ENCODE peak calls at places on chromosomes 5 and 9, in ten cellular contexts. One of them, this sample, is unnamed.

GRCh38 chr9:109781086-109781485 is 1.1 kb downstream of the PALM2AKAP2 start:
- DNase-seq in globus pallidus: no peak
- DNase-seq in brain pericyte: no peak
- DNase-seq in epithelial cell of esophagus: no peak
- DNase-seq in DMS153: no peak
- DNase-seq in germinal center: no peak
- DNase-seq in GM12864: no peak
- DNase-seq in aorta: no peak
- DNase-seq in amygdala: no peak
- DNase-seq in stimulated activated CD8-positive, alpha-beta memory T cell treated with anti-CD3 and anti-CD28 coated beads, Interleukin-2, amount 100 ng/mL, for 1 hour: no peak
- DNase-seq in this sample: no peak

GRCh38 chr5:62783374-62784057 is 204.9 kb downstream of the LRRC70 start:
- DNase-seq in globus pallidus: peak; percentile 61
- DNase-seq in brain pericyte: no peak
- DNase-seq in epithelial cell of esophagus: no peak
- DNase-seq in DMS153: no peak
- DNase-seq in germinal center: no peak
- DNase-seq in GM12864: no peak
- DNase-seq in aorta: no peak
- DNase-seq in amygdala: peak; percentile 17
- DNase-seq in stimulated activated CD8-positive, alpha-beta memory T cell treated with anti-CD3 and anti-CD28 coated beads, Interleukin-2, amount 100 ng/mL, for 1 hour: no peak
- DNase-seq in this sample: no peak

GRCh38 chr9:95641591-95641990 is 124.8 kb upstream of the PTCH1 start:
- DNase-seq in globus pallidus: no peak
- DNase-seq in brain pericyte: no peak
- DNase-seq in epithelial cell of esophagus: peak; percentile 8
- DNase-seq in DMS153: no peak
- DNase-seq in germinal center: no peak
- DNase-seq in GM12864: no peak
- DNase-seq in aorta: no peak
- DNase-seq in amygdala: no peak
- DNase-seq in stimulated activated CD8-positive, alpha-beta memory T cell treated with anti-CD3 and anti-CD28 coated beads, Interleukin-2, amount 100 ng/mL, for 1 hour: no peak
- DNase-seq in this sample: no peak

GRCh38 chr9:126621919-126622735 is 8.4 kb downstream of the LMX1B start:
- DNase-seq in globus pallidus: no peak
- DNase-seq in brain pericyte: no peak
- DNase-seq in epithelial cell of esophagus: no peak
- DNase-seq in DMS153: no peak
- DNase-seq in germinal center: no peak
- DNase-seq in GM12864: no peak
- DNase-seq in aorta: no peak
- DNase-seq in amygdala: no peak
- DNase-seq in stimulated activated CD8-positive, alpha-beta memory T cell treated with anti-CD3 and anti-CD28 coated beads, Interleukin-2, amount 100 ng/mL, for 1 hour: no peak
- DNase-seq in this sample: no peak

GRCh38 chr5:36648426-36648825 is 42.0 kb downstream of the SLC1A3 start:
- DNase-seq in globus pallidus: no peak
- DNase-seq in brain pericyte: no peak
- DNase-seq in epithelial cell of esophagus: no peak
- DNase-seq in DMS153: no peak
- DNase-seq in germinal center: no peak
- DNase-seq in GM12864: no peak
- DNase-seq in aorta: no peak
- DNase-seq in amygdala: no peak
- DNase-seq in stimulated activated CD8-positive, alpha-beta memory T cell treated with anti-CD3 and anti-CD28 coated beads, Interleukin-2, amount 100 ng/mL, for 1 hour: no peak
- DNase-seq in this sample: no peak

GRCh38 chr9:7454490-7455110 is 345.0 kb downstream of the DMAC1 start:
- DNase-seq in globus pallidus: peak; percentile 1
- DNase-seq in brain pericyte: no peak
- DNase-seq in epithelial cell of esophagus: no peak
- DNase-seq in DMS153: no peak
- DNase-seq in germinal center: no peak
- DNase-seq in GM12864: no peak
- DNase-seq in aorta: no peak
- DNase-seq in amygdala: no peak
- DNase-seq in stimulated activated CD8-positive, alpha-beta memory T cell treated with anti-CD3 and anti-CD28 coated beads, Interleukin-2, amount 100 ng/mL, for 1 hour: no peak
- DNase-seq in this sample: no peak

GRCh38 chr9:23824241-23825142 is 1.5 kb downstream of the ELAVL2 start:
- DNase-seq in globus pallidus: peak; percentile 5
- DNase-seq in brain pericyte: no peak
- DNase-seq in epithelial cell of esophagus: peak; percentile 69
- DNase-seq in DMS153: no peak
- DNase-seq in germinal center: no peak
- DNase-seq in GM12864: no peak
- DNase-seq in aorta: peak; percentile 61
- DNase-seq in amygdala: no peak
- DNase-seq in stimulated activated CD8-positive, alpha-beta memory T cell treated with anti-CD3 and anti-CD28 coated beads, Interleukin-2, amount 100 ng/mL, for 1 hour: no peak
- DNase-seq in this sample: peak; percentile 84

GRCh38 chr9:14366071-14366470 is 52.1 kb upstream of the NFIB start:
- DNase-seq in globus pallidus: no peak
- DNase-seq in brain pericyte: no peak
- DNase-seq in epithelial cell of esophagus: peak; percentile 65
- DNase-seq in DMS153: no peak
- DNase-seq in germinal center: no peak
- DNase-seq in GM12864: no peak
- DNase-seq in aorta: no peak
- DNase-seq in amygdala: no peak
- DNase-seq in stimulated activated CD8-positive, alpha-beta memory T cell treated with anti-CD3 and anti-CD28 coated beads, Interleukin-2, amount 100 ng/mL, for 1 hour: no peak
- DNase-seq in this sample: no peak

GRCh38 chr9:105392531-105392930 is 55.3 kb upstream of the FSD1L start:
- DNase-seq in globus pallidus: no peak
- DNase-seq in brain pericyte: no peak
- DNase-seq in epithelial cell of esophagus: no peak
- DNase-seq in DMS153: no peak
- DNase-seq in germinal center: no peak
- DNase-seq in GM12864: no peak
- DNase-seq in aorta: no peak
- DNase-seq in amygdala: no peak
- DNase-seq in stimulated activated CD8-positive, alpha-beta memory T cell treated with anti-CD3 and anti-CD28 coated beads, Interleukin-2, amount 100 ng/mL, for 1 hour: no peak
- DNase-seq in this sample: no peak

GRCh38 chr5:139061856-139062255 is 136.3 kb downstream of the SIL1 start:
- DNase-seq in globus pallidus: no peak
- DNase-seq in brain pericyte: no peak
- DNase-seq in epithelial cell of esophagus: peak; percentile 24
- DNase-seq in DMS153: no peak
- DNase-seq in germinal center: no peak
- DNase-seq in GM12864: no peak
- DNase-seq in aorta: no peak
- DNase-seq in amygdala: no peak
- DNase-seq in stimulated activated CD8-positive, alpha-beta memory T cell treated with anti-CD3 and anti-CD28 coated beads, Interleukin-2, amount 100 ng/mL, for 1 hour: no peak
- DNase-seq in this sample: no peak

GRCh38 chr5:142872217-142872616 is 102.0 kb downstream of the ARHGAP26 start:
- DNase-seq in globus pallidus: no peak
- DNase-seq in brain pericyte: no peak
- DNase-seq in epithelial cell of esophagus: no peak
- DNase-seq in DMS153: no peak
- DNase-seq in germinal center: no peak
- DNase-seq in GM12864: no peak
- DNase-seq in aorta: no peak
- DNase-seq in amygdala: no peak
- DNase-seq in stimulated activated CD8-positive, alpha-beta memory T cell treated with anti-CD3 and anti-CD28 coated beads, Interleukin-2, amount 100 ng/mL, for 1 hour: no peak
- DNase-seq in this sample: no peak

GRCh38 chr5:157271740-157272271 is 5.9 kb downstream of the CYFIP2 start:
- DNase-seq in globus pallidus: no peak
- DNase-seq in brain pericyte: no peak
- DNase-seq in epithelial cell of esophagus: no peak
- DNase-seq in DMS153: no peak
- DNase-seq in germinal center: peak; percentile 87
- DNase-seq in GM12864: peak; percentile 94
- DNase-seq in aorta: no peak
- DNase-seq in amygdala: no peak
- DNase-seq in stimulated activated CD8-positive, alpha-beta memory T cell treated with anti-CD3 and anti-CD28 coated beads, Interleukin-2, amount 100 ng/mL, for 1 hour: peak; percentile 69
- DNase-seq in this sample: no peak

GRCh38 chr5:175873090-175873454 is 1.7 kb downstream of the CPLX2 start:
- DNase-seq in globus pallidus: no peak
- DNase-seq in brain pericyte: no peak
- DNase-seq in epithelial cell of esophagus: no peak
- DNase-seq in DMS153: no peak
- DNase-seq in germinal center: peak; percentile 21
- DNase-seq in GM12864: no peak
- DNase-seq in aorta: no peak
- DNase-seq in amygdala: peak; percentile 9
- DNase-seq in stimulated activated CD8-positive, alpha-beta memory T cell treated with anti-CD3 and anti-CD28 coated beads, Interleukin-2, amount 100 ng/mL, for 1 hour: no peak
- DNase-seq in this sample: peak; percentile 94

GRCh38 chr5:147177125-147177840 is 57.5 kb upstream of the STK32A start:
- DNase-seq in globus pallidus: no peak
- DNase-seq in brain pericyte: no peak
- DNase-seq in epithelial cell of esophagus: no peak
- DNase-seq in DMS153: no peak
- DNase-seq in germinal center: no peak
- DNase-seq in GM12864: no peak
- DNase-seq in aorta: no peak
- DNase-seq in amygdala: no peak
- DNase-seq in stimulated activated CD8-positive, alpha-beta memory T cell treated with anti-CD3 and anti-CD28 coated beads, Interleukin-2, amount 100 ng/mL, for 1 hour: no peak
- DNase-seq in this sample: no peak

GRCh38 chr9:39588056-39588814 is 232.8 kb downstream of the SPATA31A1 start:
- DNase-seq in globus pallidus: peak; percentile 42
- DNase-seq in brain pericyte: no peak
- DNase-seq in epithelial cell of esophagus: no peak
- DNase-seq in DMS153: no peak
- DNase-seq in germinal center: peak; percentile 1
- DNase-seq in GM12864: no peak
- DNase-seq in aorta: no peak
- DNase-seq in amygdala: no peak
- DNase-seq in stimulated activated CD8-positive, alpha-beta memory T cell treated with anti-CD3 and anti-CD28 coated beads, Interleukin-2, amount 100 ng/mL, for 1 hour: no peak
- DNase-seq in this sample: no peak

GRCh38 chr5:80071510-80072021 is 36.4 kb downstream of the THBS4 start:
- DNase-seq in globus pallidus: no peak
- DNase-seq in brain pericyte: no peak
- DNase-seq in epithelial cell of esophagus: no peak
- DNase-seq in DMS153: no peak
- DNase-seq in germinal center: no peak
- DNase-seq in GM12864: no peak
- DNase-seq in aorta: no peak
- DNase-seq in amygdala: no peak
- DNase-seq in stimulated activated CD8-positive, alpha-beta memory T cell treated with anti-CD3 and anti-CD28 coated beads, Interleukin-2, amount 100 ng/mL, for 1 hour: no peak
- DNase-seq in this sample: no peak

GRCh38 chr5:111299067-111299481 is 74.9 kb downstream of the CAMK4 start:
- DNase-seq in globus pallidus: no peak
- DNase-seq in brain pericyte: no peak
- DNase-seq in epithelial cell of esophagus: peak; percentile 1
- DNase-seq in DMS153: no peak
- DNase-seq in germinal center: no peak
- DNase-seq in GM12864: no peak
- DNase-seq in aorta: no peak
- DNase-seq in amygdala: no peak
- DNase-seq in stimulated activated CD8-positive, alpha-beta memory T cell treated with anti-CD3 and anti-CD28 coated beads, Interleukin-2, amount 100 ng/mL, for 1 hour: no peak
- DNase-seq in this sample: no peak

GRCh38 chr5:135874461-135874860 is 21.2 kb downstream of the IL9 start:
- DNase-seq in globus pallidus: no peak
- DNase-seq in brain pericyte: no peak
- DNase-seq in epithelial cell of esophagus: no peak
- DNase-seq in DMS153: no peak
- DNase-seq in germinal center: no peak
- DNase-seq in GM12864: no peak
- DNase-seq in aorta: no peak
- DNase-seq in amygdala: no peak
- DNase-seq in stimulated activated CD8-positive, alpha-beta memory T cell treated with anti-CD3 and anti-CD28 coated beads, Interleukin-2, amount 100 ng/mL, for 1 hour: no peak
- DNase-seq in this sample: no peak

GRCh38 chr5:38536968-38537367 is 19.5 kb downstream of the LIFR start:
- DNase-seq in globus pallidus: no peak
- DNase-seq in brain pericyte: no peak
- DNase-seq in epithelial cell of esophagus: peak; percentile 43
- DNase-seq in DMS153: no peak
- DNase-seq in germinal center: no peak
- DNase-seq in GM12864: no peak
- DNase-seq in aorta: no peak
- DNase-seq in amygdala: no peak
- DNase-seq in stimulated activated CD8-positive, alpha-beta memory T cell treated with anti-CD3 and anti-CD28 coated beads, Interleukin-2, amount 100 ng/mL, for 1 hour: no peak
- DNase-seq in this sample: no peak

GRCh38 chr9:112119225-112120045 is 55.7 kb downstream of the SUSD1 start:
- DNase-seq in globus pallidus: no peak
- DNase-seq in brain pericyte: no peak
- DNase-seq in epithelial cell of esophagus: peak; percentile 92
- DNase-seq in DMS153: no peak
- DNase-seq in germinal center: no peak
- DNase-seq in GM12864: no peak
- DNase-seq in aorta: no peak
- DNase-seq in amygdala: no peak
- DNase-seq in stimulated activated CD8-positive, alpha-beta memory T cell treated with anti-CD3 and anti-CD28 coated beads, Interleukin-2, amount 100 ng/mL, for 1 hour: no peak
- DNase-seq in this sample: no peak

GRCh38 chr5:41832430-41832829 is 37.8 kb downstream of the OXCT1 start:
- DNase-seq in globus pallidus: no peak
- DNase-seq in brain pericyte: no peak
- DNase-seq in epithelial cell of esophagus: no peak
- DNase-seq in DMS153: no peak
- DNase-seq in germinal center: no peak
- DNase-seq in GM12864: no peak
- DNase-seq in aorta: no peak
- DNase-seq in amygdala: no peak
- DNase-seq in stimulated activated CD8-positive, alpha-beta memory T cell treated with anti-CD3 and anti-CD28 coated beads, Interleukin-2, amount 100 ng/mL, for 1 hour: no peak
- DNase-seq in this sample: no peak

GRCh38 chr9:126531035-126531571 is 82.6 kb upstream of the LMX1B start:
- DNase-seq in globus pallidus: no peak
- DNase-seq in brain pericyte: no peak
- DNase-seq in epithelial cell of esophagus: no peak
- DNase-seq in DMS153: no peak
- DNase-seq in germinal center: no peak
- DNase-seq in GM12864: no peak
- DNase-seq in aorta: peak; percentile 15
- DNase-seq in amygdala: no peak
- DNase-seq in stimulated activated CD8-positive, alpha-beta memory T cell treated with anti-CD3 and anti-CD28 coated beads, Interleukin-2, amount 100 ng/mL, for 1 hour: no peak
- DNase-seq in this sample: peak; percentile 17

GRCh38 chr9:3043369-3043768 is 199.5 kb upstream of the PUM3 start:
- DNase-seq in globus pallidus: no peak
- DNase-seq in brain pericyte: no peak
- DNase-seq in epithelial cell of esophagus: no peak
- DNase-seq in DMS153: no peak
- DNase-seq in germinal center: no peak
- DNase-seq in GM12864: no peak
- DNase-seq in aorta: no peak
- DNase-seq in amygdala: no peak
- DNase-seq in stimulated activated CD8-positive, alpha-beta memory T cell treated with anti-CD3 and anti-CD28 coated beads, Interleukin-2, amount 100 ng/mL, for 1 hour: no peak
- DNase-seq in this sample: no peak

GRCh38 chr5:167296056-167296455 is 995.4 kb upstream of the WWC1 start:
- DNase-seq in globus pallidus: no peak
- DNase-seq in brain pericyte: no peak
- DNase-seq in epithelial cell of esophagus: no peak
- DNase-seq in DMS153: no peak
- DNase-seq in germinal center: no peak
- DNase-seq in GM12864: no peak
- DNase-seq in aorta: no peak
- DNase-seq in amygdala: no peak
- DNase-seq in stimulated activated CD8-positive, alpha-beta memory T cell treated with anti-CD3 and anti-CD28 coated beads, Interleukin-2, amount 100 ng/mL, for 1 hour: no peak
- DNase-seq in this sample: no peak

GRCh38 chr5:144191998-144192397 is 21.3 kb downstream of the KCTD16 start:
- DNase-seq in globus pallidus: peak; percentile 39
- DNase-seq in brain pericyte: no peak
- DNase-seq in epithelial cell of esophagus: peak; percentile 77
- DNase-seq in DMS153: peak; percentile 11
- DNase-seq in germinal center: peak; percentile 69
- DNase-seq in GM12864: peak; percentile 90
- DNase-seq in aorta: no peak
- DNase-seq in amygdala: no peak
- DNase-seq in stimulated activated CD8-positive, alpha-beta memory T cell treated with anti-CD3 and anti-CD28 coated beads, Interleukin-2, amount 100 ng/mL, for 1 hour: no peak
- DNase-seq in this sample: no peak

GRCh38 chr9:79263666-79264460 is 307.9 kb upstream of the TLE4 start:
- DNase-seq in globus pallidus: no peak
- DNase-seq in brain pericyte: no peak
- DNase-seq in epithelial cell of esophagus: no peak
- DNase-seq in DMS153: peak; percentile 52
- DNase-seq in germinal center: no peak
- DNase-seq in GM12864: no peak
- DNase-seq in aorta: no peak
- DNase-seq in amygdala: no peak
- DNase-seq in stimulated activated CD8-positive, alpha-beta memory T cell treated with anti-CD3 and anti-CD28 coated beads, Interleukin-2, amount 100 ng/mL, for 1 hour: no peak
- DNase-seq in this sample: no peak